ENCODE peak calls at places on chromosomes 7 and 10, in four cellular contexts. J is H9, Y is mesenchymal stem cell, B is neuronal stem cell. H is an unnamed sample.

GRCh38 chr7:112743811-112744210 is 46.4 kb downstream of the TMEM168 start:
- DNase-seq in B (no peak), J (no peak), Y (no peak), H (no peak)

GRCh38 chr7:1293950-1294728 is 61.5 kb downstream of the UNCX start:
- DNase-seq in J (no peak), B (no peak), Y (no peak), H (no peak)

GRCh38 chr7:49398236-49398635 is 375.2 kb upstream of the VWC2 start:
- DNase-seq in Y (no peak), J (no peak), B (no peak), H (no peak)

GRCh38 chr7:152743600-152743999 is 16.0 kb upstream of the ACTR3B start:
- DNase-seq in J (no peak), Y (no peak), B (no peak), H (no peak)

GRCh38 chr7:42283553-42283952 is 46.5 kb upstream of the GLI3 start:
- DNase-seq in Y (no peak), B (no peak), J (no peak), H (no peak)

GRCh38 chr7:25093268-25093802 is 31.7 kb downstream of the CYCS start:
- DNase-seq in Y (peak), B (peak), J (peak), H (peak)

GRCh38 chr10:119667562-119668328 is 16.6 kb downstream of the BAG3 start:
- DNase-seq in J (no peak), B (peak), Y (peak), H (peak)

GRCh38 chr7:140007051-140007690 is 55.6 kb downstream of the PARP12 start:
- DNase-seq in Y (no peak), J (no peak), B (no peak), H (no peak)

GRCh38 chr7:155284496-155285274 is 13.0 kb upstream of the INSIG1 start:
- DNase-seq in Y (no peak), J (no peak), B (no peak), H (no peak)

GRCh38 chr10:44576715-44577191 is 191.9 kb upstream of the CXCL12 start:
- DNase-seq in B (no peak), Y (peak), J (no peak), H (peak)

GRCh38 chr10:80599424-80599847 is 61.7 kb downstream of the SH2D4B start:
- DNase-seq in J (peak), B (peak), Y (peak), H (peak)

GRCh38 chr10:78053201-78053868 is 19.7 kb downstream of the RPS24 start:
- DNase-seq in J (no peak), Y (peak), B (no peak), H (peak)
- H3K14ac ChIP-seq in J (no peak), Y (no peak), B (no peak), H (peak)

GRCh38 chr10:122500726-122501125 is 39.4 kb downstream of the HTRA1 start:
- DNase-seq in J (no peak), B (no peak), Y (no peak), H (no peak)
- H3K14ac ChIP-seq in J (no peak), B (peak), Y (no peak), H (no peak)

DNA sequence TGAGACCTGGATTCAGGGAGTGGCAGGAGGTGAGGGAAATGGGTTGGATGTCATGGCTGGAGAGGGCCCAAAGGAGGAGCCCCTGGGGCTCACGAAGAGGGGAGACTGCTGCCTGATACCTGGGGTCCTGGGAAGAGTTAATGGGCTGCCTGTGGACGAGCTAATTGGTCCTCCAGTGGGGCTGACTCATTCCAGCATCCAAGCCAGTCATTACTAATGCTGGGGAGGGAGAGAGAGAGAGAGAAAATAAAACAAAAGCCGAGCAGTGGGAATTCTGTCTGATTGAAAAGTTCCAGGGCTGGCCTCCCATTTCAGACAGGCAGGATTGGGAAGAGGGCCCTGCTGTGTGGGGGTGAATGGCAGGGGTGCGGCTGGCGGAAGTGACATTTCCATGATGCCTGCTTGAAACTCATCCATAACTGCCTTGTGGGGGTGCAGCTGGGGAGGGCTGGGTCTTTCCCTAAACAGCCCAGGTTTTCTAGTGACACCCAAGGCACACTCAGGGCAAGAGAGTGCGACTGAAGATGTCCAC is 297.8 kb downstream of the RPS24 start:
- DNase-seq in Y (peak), B (peak), J (peak), H (peak)
- H3K14ac ChIP-seq in Y (no peak), B (no peak), J (no peak), H (no peak)

DNA sequence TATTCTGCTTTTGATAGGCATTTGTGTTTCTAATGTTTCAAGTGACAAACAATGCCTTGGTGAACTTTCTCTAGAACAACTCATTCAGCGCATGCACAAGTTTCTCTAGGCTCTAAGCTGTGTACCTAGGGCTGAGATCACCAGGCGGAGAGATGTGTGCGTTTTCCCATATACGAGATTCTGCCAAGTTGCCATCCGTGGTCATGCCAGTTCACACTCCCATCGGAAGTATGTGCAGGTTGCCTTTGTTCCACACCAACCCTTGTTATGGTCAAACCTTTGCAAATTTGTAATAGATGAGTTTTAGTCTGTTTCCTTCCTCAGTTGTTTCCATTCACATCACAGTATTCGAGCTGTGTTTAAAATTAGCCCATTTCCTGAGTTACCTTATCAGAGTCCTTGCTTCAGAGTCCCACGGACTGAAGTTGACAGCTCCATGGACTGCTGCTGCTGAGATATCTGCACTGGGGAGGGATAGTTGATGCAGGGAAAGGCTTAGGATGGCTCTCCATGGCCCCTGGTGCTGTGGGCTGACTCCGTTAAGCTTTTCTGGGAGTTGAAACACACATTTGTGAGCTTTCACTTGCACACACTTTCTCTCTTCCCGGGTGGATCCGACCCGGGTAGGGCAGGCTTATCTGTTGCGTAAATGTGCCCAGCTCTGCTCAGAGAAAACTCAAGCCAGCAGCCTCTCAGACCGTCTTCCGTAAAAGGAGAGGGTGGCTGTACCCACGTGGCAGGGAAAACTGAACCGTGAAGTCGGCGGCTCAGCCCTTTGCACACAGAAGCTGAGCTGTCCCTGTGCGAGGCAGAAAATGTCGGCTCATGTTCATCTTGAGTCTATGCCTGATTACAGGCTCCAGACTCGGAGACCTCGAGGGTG is 49.4 kb downstream of the HK1 start:
- DNase-seq in J (no peak), Y (peak), B (no peak), H (peak)
- H3K14ac ChIP-seq in J (peak), Y (no peak), B (no peak), H (peak)

DNA sequence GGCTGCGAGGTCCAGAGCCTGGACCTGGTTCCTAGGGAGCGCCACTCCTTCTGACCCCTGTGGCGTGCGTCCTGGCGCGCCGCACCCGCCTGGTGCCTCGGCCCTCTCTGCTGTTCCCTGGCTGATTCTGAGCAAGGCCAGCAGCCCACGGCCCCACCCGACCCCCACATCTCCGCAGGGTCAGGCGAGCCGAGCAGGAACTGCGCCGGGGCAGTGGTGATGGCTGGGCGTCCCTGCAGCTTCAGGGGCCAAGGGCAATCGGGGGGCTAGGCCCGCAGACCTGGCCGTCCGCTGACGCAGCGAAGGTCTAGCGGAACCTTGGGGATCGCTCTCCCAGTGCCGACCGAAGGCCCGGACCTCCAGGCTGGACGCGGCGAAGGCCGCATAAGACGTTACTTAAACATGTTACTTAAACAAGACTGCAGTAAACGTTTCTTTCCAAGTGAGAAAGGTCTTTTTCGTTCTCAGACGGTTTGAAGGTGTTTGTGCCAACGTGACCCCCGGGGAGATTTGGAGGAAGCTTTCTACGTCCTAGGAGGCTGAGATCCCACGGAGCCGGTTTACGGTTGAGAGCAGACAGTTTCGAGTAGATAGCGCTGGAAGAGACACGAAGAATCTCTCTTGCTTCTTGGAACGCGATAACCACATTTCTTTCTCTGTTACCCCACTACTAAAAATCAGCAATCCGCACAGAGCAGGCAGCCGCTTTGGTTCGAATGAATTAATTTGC is 5.1 kb upstream of the NKX2-3 start:
- DNase-seq in Y (peak), B (no peak), J (peak), H (no peak)
- H3K14ac ChIP-seq in Y (no peak), B (no peak), J (no peak), H (no peak)

DNA sequence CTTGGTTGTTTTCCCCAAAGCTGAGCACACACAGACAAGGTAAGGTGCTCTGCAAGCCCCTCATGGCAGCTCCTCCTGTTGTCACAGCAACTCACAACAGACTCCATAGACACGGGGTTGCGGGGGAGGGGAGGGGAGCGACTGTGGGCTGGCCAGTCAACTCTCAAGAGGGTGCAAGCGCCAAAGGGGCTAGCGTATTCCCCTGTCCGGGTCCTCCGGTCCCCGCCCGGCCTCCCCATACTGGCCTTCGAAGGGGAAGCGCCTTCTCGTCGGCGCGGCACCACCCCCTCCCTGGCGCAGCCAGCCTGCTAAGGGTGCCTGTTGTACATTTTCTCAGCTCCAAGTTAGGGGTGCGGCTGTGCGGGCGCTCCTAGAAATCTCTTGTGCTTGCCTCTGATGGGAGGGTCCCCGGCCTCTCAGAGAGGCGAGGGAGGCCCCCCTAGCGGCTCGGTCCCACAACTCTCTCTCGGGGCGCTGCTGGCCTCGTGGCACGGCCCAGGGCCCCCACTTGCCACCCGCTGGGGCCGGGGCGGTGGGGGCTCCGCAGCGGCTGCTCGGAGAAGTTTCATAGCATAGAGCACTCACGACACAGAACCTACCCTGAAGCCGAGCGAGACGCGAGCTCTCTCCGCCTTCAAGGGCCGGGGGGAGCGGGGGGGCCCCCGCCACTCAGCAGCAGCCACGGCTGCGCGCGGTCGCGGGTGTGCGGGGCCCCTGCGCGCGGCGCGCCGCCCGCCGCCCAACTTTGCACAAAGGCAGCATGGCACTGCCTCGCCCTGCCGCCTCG is 420 bp downstream of the RHOBTB1 start:
- DNase-seq in B (peak), J (peak), Y (peak), H (peak)
- H3K14ac ChIP-seq in B (peak), J (peak), Y (peak), H (peak)

DNA sequence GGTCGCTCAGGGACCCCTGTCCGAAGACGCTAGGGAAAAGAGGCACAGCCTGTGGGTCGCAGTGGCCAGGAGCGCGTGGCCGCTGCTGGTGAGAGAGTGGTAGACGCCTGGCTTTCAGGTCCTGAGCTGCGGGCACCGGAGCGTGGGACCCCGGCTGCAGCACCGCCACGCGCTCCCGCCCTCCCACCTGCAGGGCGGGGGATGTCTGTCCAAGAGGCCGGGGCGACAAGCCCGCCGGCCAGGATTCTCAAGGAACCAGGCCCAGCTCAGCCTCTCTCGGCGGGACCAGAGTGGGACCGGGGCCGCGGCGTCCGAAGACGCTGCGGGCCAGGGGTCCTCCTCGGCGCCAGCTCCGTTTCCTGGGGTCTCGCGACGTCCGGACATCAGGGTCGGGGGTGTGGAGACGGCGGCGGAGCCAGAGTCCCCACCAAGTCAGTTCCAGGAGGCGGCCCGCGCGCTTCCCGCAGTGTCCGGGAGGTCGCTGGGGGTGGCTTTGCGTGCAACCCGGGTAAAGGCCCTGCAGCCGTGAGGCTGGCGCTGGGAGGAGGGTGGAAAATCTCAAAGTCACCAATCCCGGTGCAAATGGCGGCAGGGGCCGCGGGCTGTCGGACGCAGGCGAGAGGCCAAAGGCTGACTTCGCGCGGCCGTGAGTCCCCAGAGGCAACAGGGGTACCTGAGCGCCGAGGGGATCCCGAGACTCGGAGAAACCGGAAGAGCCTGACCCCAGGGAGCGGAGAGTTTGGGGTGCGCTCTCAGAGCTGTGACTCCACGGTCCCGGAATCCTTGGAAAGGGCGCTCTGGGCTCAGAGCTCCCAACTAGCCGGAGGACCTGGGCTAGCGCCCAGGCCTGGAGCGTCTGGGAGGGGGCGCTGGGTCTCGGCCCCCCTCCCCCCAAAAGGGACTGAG is 5.4 kb downstream of the ZNF503 start:
- DNase-seq in B (peak), J (peak), Y (peak), H (no peak)
- H3K14ac ChIP-seq in B (no peak), J (no peak), Y (peak), H (peak)

DNA sequence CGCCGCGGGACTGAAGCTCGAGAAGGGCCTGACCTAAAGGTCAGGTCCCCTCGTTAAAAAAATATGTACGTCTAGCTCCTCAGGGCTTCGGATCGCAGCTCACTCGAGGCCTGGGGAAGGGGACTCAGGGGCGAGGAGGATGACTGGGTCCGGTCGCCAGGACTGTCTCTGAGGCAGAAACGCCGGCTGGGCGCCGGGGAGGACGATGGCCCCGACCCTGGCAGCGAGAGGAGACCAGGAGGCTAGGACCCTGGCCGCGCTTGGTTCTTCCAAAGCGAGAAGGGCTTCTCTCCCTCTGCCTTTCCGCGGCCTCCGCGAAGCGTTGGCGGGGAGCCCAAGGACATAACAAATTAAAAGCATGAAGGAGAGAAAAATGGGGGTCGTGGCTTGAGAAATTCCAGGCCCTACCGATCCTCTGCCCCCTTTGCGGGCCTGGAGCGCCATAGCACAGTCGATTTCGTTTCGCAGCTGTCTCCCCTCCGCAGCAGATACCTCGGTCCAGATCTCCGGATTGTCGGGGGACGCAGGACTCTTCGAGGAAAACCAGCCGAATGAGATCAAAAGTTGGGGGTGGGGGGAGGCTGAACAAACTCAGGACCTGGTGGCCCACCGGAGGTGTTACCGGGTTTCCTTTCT is 3.1 kb downstream of the NKX2-3 start:
- DNase-seq in Y (no peak), B (no peak), J (peak), H (no peak)
- H3K14ac ChIP-seq in Y (peak), B (no peak), J (no peak), H (no peak)

GRCh38 chr10:5540886-5541285 is 16.1 kb downstream of the CALML3 start:
- DNase-seq in Y (no peak), B (no peak), J (no peak), H (no peak)
- H3K14ac ChIP-seq in Y (no peak), B (no peak), J (no peak), H (no peak)

GRCh38 chr7:92833766-92834605 is 2.4 kb downstream of the CDK6 start:
- DNase-seq in B (peak), J (peak), Y (peak), H (peak)

GRCh38 chr7:92832623-92833023 is 3.8 kb downstream of the CDK6 start:
- DNase-seq in J (no peak), B (no peak), Y (no peak), H (no peak)

GRCh38 chr7:92834661-92835139 is 1.7 kb downstream of the CDK6 start:
- DNase-seq in J (peak), B (peak), Y (peak), H (no peak)

GRCh38 chr7:92831716-92832622 is 4.4 kb downstream of the CDK6 start:
- DNase-seq in B (no peak), Y (peak), J (no peak), H (peak)

GRCh38 chr7:92833024-92833765 is 3.2 kb downstream of the CDK6 start:
- DNase-seq in B (peak), Y (peak), J (peak), H (peak)
- H3K14ac ChIP-seq in B (peak), Y (no peak), J (peak), H (peak)